ENCODE peak calls at places on chromosomes 6 and 20, in four cellular contexts. Y is upper lobe of right lung; V is GM12865; Z is effector memory CD4-positive, alpha-beta T cell. A is an unnamed sample.

GRCh38 chr20:63917811-63918210 is 22.9 kb downstream of the DNAJC5 start:
- DNase-seq in Y (no peak), V (no peak), Z (no peak), A (no peak)

GRCh38 chr6:163872335-163872734 is 457.8 kb downstream of the QKI start:
- DNase-seq in Y (no peak), V (no peak), Z (no peak), A (no peak)

GRCh38 chr6:156839591-156840001 is 62.4 kb downstream of the ARID1B start:
- DNase-seq in Y (no peak), V (no peak), Z (no peak), A (no peak)

GRCh38 chr20:58102252-58102651 is 126.2 kb downstream of the ANKRD60 start:
- DNase-seq in Y (no peak), V (no peak), Z (no peak), A (no peak)

GRCh38 chr6:13565921-13566320 is 8.5 kb upstream of the SIRT5 start:
- DNase-seq in Y (no peak), V (no peak), Z (no peak), A (no peak)

GRCh38 chr20:37251836-37252477 is 9.7 kb downstream of the GHRH start:
- DNase-seq in Y (no peak), V (no peak), Z (no peak), A (no peak)

GRCh38 chr6:114144887-114145851 is 174.2 kb upstream of the HDAC2 start:
- DNase-seq in Y (no peak), V (no peak), Z (no peak), A (no peak)

GRCh38 chr20:58086763-58087566 is 141.5 kb downstream of the ANKRD60 start:
- DNase-seq in Y (no peak), V (peak), Z (no peak), A (peak)

GRCh38 chr6:100886078-100886477 is 4.9 kb upstream of the ASCC3 start:
- DNase-seq in Y (no peak), V (no peak), Z (no peak), A (no peak)

GRCh38 chr6:40727272-40727671 is 140.1 kb upstream of the LRFN2 start:
- DNase-seq in Y (no peak), V (no peak), Z (no peak), A (no peak)

GRCh38 chr6:2959909-2960719 is 11.3 kb downstream of the SERPINB6 start:
- DNase-seq in Y (no peak), V (no peak), Z (no peak), A (no peak)

GRCh38 chr6:140542858-140543257 is 1168.4 kb upstream of the CITED2 start:
- DNase-seq in Y (no peak), V (peak), Z (no peak), A (no peak)

GRCh38 chr6:12331951-12332749 is 42.0 kb downstream of the EDN1 start:
- DNase-seq in Y (no peak), V (no peak), Z (no peak), A (no peak)

GRCh38 chr6:166483556-166484250 is 101.0 kb upstream of the MPC1 start:
- DNase-seq in Y (peak), V (no peak), Z (no peak), A (no peak)

GRCh38 chr20:26209171-26209941 is 512.7 kb upstream of the ZNF337 start:
- DNase-seq in Y (peak), V (peak), Z (no peak), A (no peak)
- H3K4me3 ChIP-seq in Y (peak), V (no peak), Z (peak), A (no peak)

GRCh38 chr6:147156218-147156617 is 48.0 kb upstream of the STXBP5 start:
- DNase-seq in Y (no peak), V (no peak), Z (no peak), A (no peak)

GRCh38 chr6:147156799-147157382 is 47.3 kb upstream of the STXBP5 start:
- DNase-seq in Y (no peak), V (no peak), Z (no peak), A (no peak)

GRCh38 chr6:147159536-147160374 is 44.5 kb upstream of the STXBP5 start:
- DNase-seq in Y (no peak), V (no peak), Z (no peak), A (no peak)

GRCh38 chr6:147158881-147159280 is 45.3 kb upstream of the STXBP5 start:
- DNase-seq in Y (no peak), V (no peak), Z (no peak), A (peak)

DNA sequence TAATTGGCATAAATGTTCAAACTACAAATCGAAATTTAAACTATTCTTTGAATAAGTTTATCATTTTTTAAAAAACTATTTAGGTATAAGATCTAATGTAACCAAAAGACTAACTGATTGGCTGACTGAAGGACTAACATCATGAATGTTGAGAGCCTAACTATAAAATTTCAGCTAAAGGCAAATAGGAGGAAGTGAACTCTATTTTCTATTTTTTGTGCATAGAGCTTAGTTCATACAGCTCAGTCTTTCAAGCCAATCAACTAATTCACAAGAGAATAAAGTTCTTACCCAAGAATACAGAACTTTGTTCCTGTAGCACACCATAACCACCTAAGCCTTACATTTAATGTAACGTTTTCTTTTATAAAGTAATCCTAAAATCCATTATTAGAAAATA is 46.3 kb upstream of the STXBP5 start:
- DNase-seq in Y (no peak), V (no peak), Z (no peak), A (no peak)
- H3K4me3 ChIP-seq in Y (no peak), V (no peak), Z (no peak), A (no peak)

GRCh38 chr6:43830775-43831174 is 60.8 kb downstream of the VEGFA start:
- DNase-seq in Y (no peak), V (no peak), Z (no peak), A (no peak)
- H3K4me3 ChIP-seq in Y (no peak), V (no peak), Z (no peak), A (no peak)

GRCh38 chr6:37785688-37786270 is 33.7 kb upstream of the ZFAND3 start:
- DNase-seq in Y (no peak), V (no peak), Z (no peak), A (no peak)

GRCh38 chr6:37784585-37784967 is 35.0 kb upstream of the ZFAND3 start:
- DNase-seq in Y (no peak), V (no peak), Z (no peak), A (no peak)

GRCh38 chr6:37785002-37785687 is 34.4 kb upstream of the ZFAND3 start:
- DNase-seq in Y (no peak), V (no peak), Z (no peak), A (no peak)

GRCh38 chr6:37783025-37783825 is 36.3 kb upstream of the ZFAND3 start:
- DNase-seq in Y (no peak), V (no peak), Z (no peak), A (no peak)

DNA sequence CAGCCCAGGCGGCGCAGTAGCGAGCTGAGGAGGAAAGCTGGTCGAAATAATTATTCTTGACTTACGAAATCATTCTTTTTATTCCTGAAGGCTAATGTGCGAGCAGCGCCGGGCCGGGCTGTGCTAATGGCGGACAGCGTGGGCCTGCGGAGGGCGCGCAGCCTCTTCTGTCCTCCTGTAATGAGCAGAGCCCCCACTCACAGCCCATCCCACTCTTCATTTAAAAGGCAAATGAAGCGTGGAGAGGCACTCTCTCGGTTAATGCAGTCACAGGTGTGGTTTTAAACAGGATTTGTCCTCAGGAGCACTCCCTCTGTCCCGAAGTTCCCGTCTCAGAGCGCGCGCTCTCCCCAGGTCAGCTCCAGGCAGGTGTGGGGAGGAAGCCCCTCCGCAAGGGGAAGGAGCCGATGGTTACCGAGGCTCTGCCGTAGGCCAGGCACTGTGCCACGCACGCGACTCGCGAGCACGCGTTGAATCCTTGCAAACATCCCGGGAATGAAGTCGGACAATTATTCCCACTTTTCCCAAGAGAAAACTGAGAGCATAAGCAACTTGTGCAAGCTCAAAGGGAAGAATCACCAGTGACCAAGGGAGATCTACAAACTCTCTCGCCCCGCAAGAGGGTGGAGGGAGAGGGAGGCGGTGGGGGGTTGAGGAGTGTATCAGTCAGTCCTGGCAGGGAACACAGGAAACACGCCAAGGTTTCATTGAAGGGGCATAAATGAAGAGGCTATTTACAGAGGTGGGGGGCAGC is 35.5 kb upstream of the ZFAND3 start:
- DNase-seq in Y (peak), V (no peak), Z (no peak), A (no peak)
- H3K4me3 ChIP-seq in Y (peak), V (peak), Z (peak), A (no peak)

GRCh38 chr20:62557425-62557824 is 81.6 kb upstream of the GATA5 start:
- DNase-seq in Y (no peak), V (no peak), Z (no peak), A (no peak)
- H3K4me3 ChIP-seq in Y (no peak), V (no peak), Z (no peak), A (no peak)

DNA sequence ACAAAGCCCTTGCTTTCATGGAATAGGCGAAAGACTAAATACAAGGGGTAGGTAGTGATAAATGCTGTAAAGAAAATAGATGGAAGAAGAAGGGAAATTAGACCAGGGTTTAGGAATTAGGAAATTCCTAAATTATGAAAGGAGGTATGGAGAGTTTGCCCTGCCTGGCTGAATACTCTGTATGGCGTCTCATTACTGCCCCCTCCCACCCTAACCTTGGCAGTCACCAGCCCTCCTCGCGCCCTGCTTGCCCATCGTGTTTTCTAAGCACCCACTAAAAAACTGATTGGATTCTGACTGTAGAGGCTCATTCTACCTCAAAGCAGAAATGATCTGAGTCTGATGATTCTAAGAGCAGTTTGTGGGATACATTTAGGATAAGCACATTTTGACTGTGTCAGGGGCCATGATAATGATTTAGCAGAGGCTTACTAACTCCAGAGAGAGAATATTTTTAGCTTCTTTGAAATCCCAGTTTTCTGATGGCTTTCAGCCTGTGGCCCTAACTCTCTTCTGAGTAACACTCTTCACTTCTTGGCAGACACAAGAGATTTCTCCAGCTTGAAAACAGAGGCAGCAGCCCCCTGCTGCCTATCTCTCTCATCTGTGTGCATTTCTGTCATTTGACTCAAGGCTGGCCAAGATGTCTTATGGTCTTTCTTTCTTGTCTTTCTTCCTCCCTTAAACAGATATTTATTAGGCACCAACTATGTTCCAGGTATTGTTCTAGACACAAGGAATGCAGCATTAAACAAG is 1.4 kb upstream of the CHD6 start:
- DNase-seq in Y (no peak), V (no peak), Z (no peak), A (no peak)
- H3K4me3 ChIP-seq in Y (no peak), V (no peak), Z (peak), A (no peak)

GRCh38 chr20:49275634-49276033 is 2.2 kb downstream of the ZNFX1 start:
- DNase-seq in Y (no peak), V (no peak), Z (no peak), A (no peak)
- H3K4me3 ChIP-seq in Y (peak), V (peak), Z (peak), A (no peak)

GRCh38 chr20:59428441-59429205 is 128.2 kb downstream of the EDN3 start:
- DNase-seq in Y (no peak), V (peak), Z (no peak), A (peak)
- H3K4me3 ChIP-seq in Y (no peak), V (no peak), Z (no peak), A (no peak)